ENCODE peak calls at places on chromosomes 1 and 21, in seven cellular contexts. One of them, this sample, is unnamed.

GRCh38 chr1:4489486-4489885 is 164.9 kb upstream of the AJAP1 start:
- DNase-seq in NCI-H69: no peak
- DNase-seq in caudate nucleus: no peak
- DNase-seq in HCEC 1CT: no peak
- DNase-seq in HuH-7: no peak
- DNase-seq in foreskin fibroblast: no peak
- DNase-seq in NCI-H1092 treated with DMSO at 0.1 percent for 48 hours: no peak
- DNase-seq in this sample: no peak

GRCh38 chr1:222909586-222909985 is 94.7 kb downstream of the DISP1 start:
- DNase-seq in NCI-H69: no peak
- DNase-seq in caudate nucleus: no peak
- DNase-seq in HCEC 1CT: peak; percentile 39
- DNase-seq in HuH-7: no peak
- DNase-seq in foreskin fibroblast: peak; percentile 85
- DNase-seq in NCI-H1092 treated with DMSO at 0.1 percent for 48 hours: no peak
- DNase-seq in this sample: no peak

GRCh38 chr1:116478621-116479020 is 92.2 kb downstream of the CD58 start:
- DNase-seq in NCI-H69: no peak
- DNase-seq in caudate nucleus: no peak
- DNase-seq in HCEC 1CT: no peak
- DNase-seq in HuH-7: no peak
- DNase-seq in foreskin fibroblast: no peak
- DNase-seq in NCI-H1092 treated with DMSO at 0.1 percent for 48 hours: no peak
- DNase-seq in this sample: no peak

GRCh38 chr21:45986316-45987051 is 4.9 kb downstream of the COL6A1 start:
- DNase-seq in NCI-H69: no peak
- DNase-seq in caudate nucleus: no peak
- DNase-seq in HCEC 1CT: no peak
- DNase-seq in HuH-7: no peak
- DNase-seq in foreskin fibroblast: no peak
- DNase-seq in NCI-H1092 treated with DMSO at 0.1 percent for 48 hours: no peak
- DNase-seq in this sample: no peak

GRCh38 chr1:51488372-51489050 is 30.6 kb downstream of the EPS15 start:
- DNase-seq in NCI-H69: no peak
- DNase-seq in caudate nucleus: no peak
- DNase-seq in HCEC 1CT: no peak
- DNase-seq in HuH-7: no peak
- DNase-seq in foreskin fibroblast: no peak
- DNase-seq in NCI-H1092 treated with DMSO at 0.1 percent for 48 hours: no peak
- DNase-seq in this sample: no peak

GRCh38 chr1:52634111-52634510 is 1.1 kb downstream of the SHISAL2A start:
- DNase-seq in NCI-H69: no peak
- DNase-seq in caudate nucleus: no peak
- DNase-seq in HCEC 1CT: no peak
- DNase-seq in HuH-7: no peak
- DNase-seq in foreskin fibroblast: no peak
- DNase-seq in NCI-H1092 treated with DMSO at 0.1 percent for 48 hours: no peak
- DNase-seq in this sample: no peak

GRCh38 chr1:5881526-5882222 is 110.6 kb downstream of the NPHP4 start:
- DNase-seq in NCI-H69: no peak
- DNase-seq in caudate nucleus: no peak
- DNase-seq in HCEC 1CT: no peak
- DNase-seq in HuH-7: no peak
- DNase-seq in foreskin fibroblast: no peak
- DNase-seq in NCI-H1092 treated with DMSO at 0.1 percent for 48 hours: no peak
- DNase-seq in this sample: no peak

GRCh38 chr1:2523891-2524609 is 2.3 kb downstream of the PANK4 start:
- DNase-seq in NCI-H69: no peak
- DNase-seq in caudate nucleus: no peak
- DNase-seq in HCEC 1CT: no peak
- DNase-seq in HuH-7: no peak
- DNase-seq in foreskin fibroblast: no peak
- DNase-seq in NCI-H1092 treated with DMSO at 0.1 percent for 48 hours: no peak
- DNase-seq in this sample: no peak

GRCh38 chr21:45429221-45430164 is 24.5 kb downstream of the COL18A1 start:
- DNase-seq in NCI-H69: peak; percentile 15
- DNase-seq in caudate nucleus: no peak
- DNase-seq in HCEC 1CT: no peak
- DNase-seq in HuH-7: no peak
- DNase-seq in foreskin fibroblast: no peak
- DNase-seq in NCI-H1092 treated with DMSO at 0.1 percent for 48 hours: no peak
- DNase-seq in this sample: no peak

GRCh38 chr1:196400478-196401453 is 207.5 kb downstream of the KCNT2 start:
- DNase-seq in NCI-H69: peak; percentile 54
- DNase-seq in caudate nucleus: no peak
- DNase-seq in HCEC 1CT: peak; percentile 65
- DNase-seq in HuH-7: peak; percentile 3
- DNase-seq in foreskin fibroblast: peak; percentile 67
- DNase-seq in NCI-H1092 treated with DMSO at 0.1 percent for 48 hours: no peak
- DNase-seq in this sample: no peak

GRCh38 chr1:227317541-227318002 is 720 bp downstream of the CDC42BPA start:
- DNase-seq in NCI-H69: peak; percentile 84
- DNase-seq in caudate nucleus: peak; percentile 25
- DNase-seq in HCEC 1CT: peak; percentile 70
- DNase-seq in HuH-7: peak; percentile 72
- DNase-seq in foreskin fibroblast: peak; percentile 74
- DNase-seq in NCI-H1092 treated with DMSO at 0.1 percent for 48 hours: peak; percentile 75
- DNase-seq in this sample: peak; percentile 76

GRCh38 chr21:46080171-46081021 is 17.5 kb upstream of the COL6A2 start:
- DNase-seq in NCI-H69: no peak
- DNase-seq in caudate nucleus: peak; percentile 31
- DNase-seq in HCEC 1CT: no peak
- DNase-seq in HuH-7: no peak
- DNase-seq in foreskin fibroblast: peak; percentile 83
- DNase-seq in NCI-H1092 treated with DMSO at 0.1 percent for 48 hours: no peak
- DNase-seq in this sample: no peak

GRCh38 chr21:42183374-42184266 is 35.3 kb upstream of the ABCG1 start:
- DNase-seq in NCI-H69: no peak
- DNase-seq in caudate nucleus: no peak
- DNase-seq in HCEC 1CT: no peak
- DNase-seq in HuH-7: no peak
- DNase-seq in foreskin fibroblast: no peak
- DNase-seq in NCI-H1092 treated with DMSO at 0.1 percent for 48 hours: no peak
- DNase-seq in this sample: no peak

GRCh38 chr1:39160703-39161102 is 43.8 kb upstream of the MACF1 start:
- DNase-seq in NCI-H69: no peak
- DNase-seq in caudate nucleus: no peak
- DNase-seq in HCEC 1CT: no peak
- DNase-seq in HuH-7: no peak
- DNase-seq in foreskin fibroblast: peak; percentile 59
- DNase-seq in NCI-H1092 treated with DMSO at 0.1 percent for 48 hours: no peak
- DNase-seq in this sample: no peak

GRCh38 chr1:168121314-168122029 is 15.3 kb downstream of the GPR161 start:
- DNase-seq in NCI-H69: no peak
- DNase-seq in caudate nucleus: no peak
- DNase-seq in HCEC 1CT: peak; percentile 60
- DNase-seq in HuH-7: no peak
- DNase-seq in foreskin fibroblast: peak; percentile 53
- DNase-seq in NCI-H1092 treated with DMSO at 0.1 percent for 48 hours: no peak
- DNase-seq in this sample: no peak

GRCh38 chr1:41783189-41783639 is 135.5 kb downstream of the HIVEP3 start:
- DNase-seq in NCI-H69: peak; percentile 89
- DNase-seq in caudate nucleus: no peak
- DNase-seq in HCEC 1CT: peak; percentile 62
- DNase-seq in HuH-7: no peak
- DNase-seq in foreskin fibroblast: peak; percentile 93
- DNase-seq in NCI-H1092 treated with DMSO at 0.1 percent for 48 hours: no peak
- DNase-seq in this sample: no peak

GRCh38 chr1:61808968-61809367 is 66.7 kb downstream of the PATJ start:
- DNase-seq in NCI-H69: no peak
- DNase-seq in caudate nucleus: no peak
- DNase-seq in HCEC 1CT: no peak
- DNase-seq in HuH-7: no peak
- DNase-seq in foreskin fibroblast: peak; percentile 58
- DNase-seq in NCI-H1092 treated with DMSO at 0.1 percent for 48 hours: no peak
- DNase-seq in this sample: no peak

GRCh38 chr1:159180516-159180915 is 9.1 kb downstream of the CADM3 start:
- DNase-seq in NCI-H69: no peak
- DNase-seq in caudate nucleus: no peak
- DNase-seq in HCEC 1CT: no peak
- DNase-seq in HuH-7: no peak
- DNase-seq in foreskin fibroblast: no peak
- DNase-seq in NCI-H1092 treated with DMSO at 0.1 percent for 48 hours: no peak
- DNase-seq in this sample: no peak

GRCh38 chr1:42933060-42933586 is 25.5 kb downstream of the SLC2A1 start:
- DNase-seq in NCI-H69: no peak
- DNase-seq in caudate nucleus: no peak
- DNase-seq in HCEC 1CT: no peak
- DNase-seq in HuH-7: no peak
- DNase-seq in foreskin fibroblast: no peak
- DNase-seq in NCI-H1092 treated with DMSO at 0.1 percent for 48 hours: no peak
- DNase-seq in this sample: no peak

GRCh38 chr1:76500111-76500510 is 367.2 kb upstream of the ST6GALNAC5 start:
- DNase-seq in NCI-H69: no peak
- DNase-seq in caudate nucleus: no peak
- DNase-seq in HCEC 1CT: peak; percentile 3
- DNase-seq in HuH-7: no peak
- DNase-seq in foreskin fibroblast: no peak
- DNase-seq in NCI-H1092 treated with DMSO at 0.1 percent for 48 hours: no peak
- DNase-seq in this sample: peak; percentile 22

GRCh38 chr1:167197692-167198091 is 23.0 kb upstream of the POU2F1 start:
- DNase-seq in NCI-H69: peak; percentile 55
- DNase-seq in caudate nucleus: no peak
- DNase-seq in HCEC 1CT: no peak
- DNase-seq in HuH-7: no peak
- DNase-seq in foreskin fibroblast: no peak
- DNase-seq in NCI-H1092 treated with DMSO at 0.1 percent for 48 hours: no peak
- DNase-seq in this sample: no peak

GRCh38 chr1:181116819-181117390 is 28.4 kb downstream of the IER5 start:
- DNase-seq in NCI-H69: no peak
- DNase-seq in caudate nucleus: no peak
- DNase-seq in HCEC 1CT: no peak
- DNase-seq in HuH-7: no peak
- DNase-seq in foreskin fibroblast: peak; percentile 27
- DNase-seq in NCI-H1092 treated with DMSO at 0.1 percent for 48 hours: no peak
- DNase-seq in this sample: no peak

GRCh38 chr1:174799136-174799479 is 200.6 kb upstream of the CACYBP start:
- DNase-seq in NCI-H69: no peak
- DNase-seq in caudate nucleus: no peak
- DNase-seq in HCEC 1CT: peak; percentile 35
- DNase-seq in HuH-7: no peak
- DNase-seq in foreskin fibroblast: no peak
- DNase-seq in NCI-H1092 treated with DMSO at 0.1 percent for 48 hours: no peak
- DNase-seq in this sample: no peak

GRCh38 chr1:150537732-150538684 is 11.2 kb upstream of the ADAMTSL4 start:
- DNase-seq in NCI-H69: no peak
- DNase-seq in caudate nucleus: no peak
- DNase-seq in HCEC 1CT: peak; percentile 54
- DNase-seq in HuH-7: no peak
- DNase-seq in foreskin fibroblast: peak; percentile 66
- DNase-seq in NCI-H1092 treated with DMSO at 0.1 percent for 48 hours: no peak
- DNase-seq in this sample: no peak

GRCh38 chr1:32984090-32984828 is 19.6 kb upstream of the RNF19B start:
- DNase-seq in NCI-H69: no peak
- DNase-seq in caudate nucleus: peak; percentile 30
- DNase-seq in HCEC 1CT: peak; percentile 18
- DNase-seq in HuH-7: no peak
- DNase-seq in foreskin fibroblast: peak; percentile 83
- DNase-seq in NCI-H1092 treated with DMSO at 0.1 percent for 48 hours: no peak
- DNase-seq in this sample: no peak

GRCh38 chr1:61836649-61837048 is 94.4 kb downstream of the PATJ start:
- DNase-seq in NCI-H69: no peak
- DNase-seq in caudate nucleus: no peak
- DNase-seq in HCEC 1CT: no peak
- DNase-seq in HuH-7: no peak
- DNase-seq in foreskin fibroblast: no peak
- DNase-seq in NCI-H1092 treated with DMSO at 0.1 percent for 48 hours: no peak
- DNase-seq in this sample: no peak

GRCh38 chr1:245085508-245086095 is 69.2 kb upstream of the KIF26B start:
- DNase-seq in NCI-H69: no peak
- DNase-seq in caudate nucleus: no peak
- DNase-seq in HCEC 1CT: peak; percentile 96
- DNase-seq in HuH-7: no peak
- DNase-seq in foreskin fibroblast: peak; percentile 95
- DNase-seq in NCI-H1092 treated with DMSO at 0.1 percent for 48 hours: no peak
- DNase-seq in this sample: no peak

GRCh38 chr1:236063919-236064673 is 794 bp downstream of the NID1 start:
- DNase-seq in NCI-H69: peak; percentile 82
- DNase-seq in caudate nucleus: peak; percentile 45
- DNase-seq in HCEC 1CT: peak; percentile 76
- DNase-seq in HuH-7: peak; percentile 79
- DNase-seq in foreskin fibroblast: peak; percentile 82
- DNase-seq in NCI-H1092 treated with DMSO at 0.1 percent for 48 hours: no peak
- DNase-seq in this sample: no peak

GRCh38 chr1:231919900-231920299 is 293.3 kb downstream of the DISC1 start:
- DNase-seq in NCI-H69: no peak
- DNase-seq in caudate nucleus: no peak
- DNase-seq in HCEC 1CT: no peak
- DNase-seq in HuH-7: no peak
- DNase-seq in foreskin fibroblast: no peak
- DNase-seq in NCI-H1092 treated with DMSO at 0.1 percent for 48 hours: no peak
- DNase-seq in this sample: peak; percentile 73

GRCh38 chr1:54124472-54124871 is 28.3 kb downstream of the CDCP2 start:
- DNase-seq in NCI-H69: peak; percentile 95
- DNase-seq in caudate nucleus: no peak
- DNase-seq in HCEC 1CT: no peak
- DNase-seq in HuH-7: no peak
- DNase-seq in foreskin fibroblast: no peak
- DNase-seq in NCI-H1092 treated with DMSO at 0.1 percent for 48 hours: no peak
- DNase-seq in this sample: peak; percentile 84